ENCODE peak calls at places on chromosomes 6 and 20, in five cellular contexts. P, F, N, T and K are unnamed samples.

GRCh38 chr20:34390769-34391447 is 27.8 kb downstream of the ITCH start:
- DNase-seq in F (peak; percentile 38), T (peak; percentile 91), N (no peak), P (peak; percentile 63), K (no peak)

GRCh38 chr6:141472550-141472949 is 660.2 kb upstream of the GJE1 start:
- DNase-seq in T (no peak), P (no peak), N (no peak), F (no peak), K (no peak)

GRCh38 chr6:44080561-44081521 is 46.4 kb downstream of the MRPL14 start:
- DNase-seq in F (peak; percentile 25), N (no peak), T (no peak), P (no peak), K (peak; percentile 72)

GRCh38 chr6:157101166-157101565 is 222.2 kb downstream of the TMEM242 start:
- DNase-seq in P (no peak), F (no peak), T (no peak), N (no peak), K (no peak)

GRCh38 chr6:5619249-5619648 is 357.9 kb downstream of the FARS2 start:
- DNase-seq in P (no peak), F (no peak), N (no peak), T (no peak), K (no peak)

GRCh38 chr6:165737396-165737795 is 74.4 kb upstream of the PDE10A start:
- DNase-seq in F (no peak), T (no peak), N (no peak), P (no peak), K (no peak)

GRCh38 chr20:24872291-24873014 is 76.6 kb upstream of the CST7 start:
- DNase-seq in F (no peak), N (peak; percentile 76), P (no peak), T (no peak), K (no peak)

GRCh38 chr6:153117986-153118886 is 12.8 kb downstream of the RGS17 start:
- DNase-seq in F (no peak), P (no peak), N (no peak), T (peak; percentile 89), K (no peak)

GRCh38 chr6:95614094-95614493 is 36.8 kb downstream of the MANEA start:
- DNase-seq in T (peak; percentile 4), F (no peak), N (no peak), P (no peak), K (no peak)

GRCh38 chr6:170074907-170075306 is 216.0 kb downstream of the DLL1 start:
- DNase-seq in P (no peak), N (no peak), F (no peak), T (no peak), K (no peak)

GRCh38 chr20:54745780-54746179 is 270.4 kb downstream of the DOK5 start:
- DNase-seq in F (no peak), T (no peak), P (no peak), N (no peak), K (no peak)

GRCh38 chr6:53230775-53231467 is 82.3 kb upstream of the GCM1 start:
- DNase-seq in T (no peak), N (no peak), P (no peak), F (no peak), K (no peak)

GRCh38 chr6:98787961-98788360 is 46.4 kb upstream of the POU3F2 start:
- DNase-seq in N (peak; percentile 4), P (peak; percentile 4), T (no peak), F (no peak), K (peak; percentile 45)

GRCh38 chr6:133951881-133952814 is 876 bp upstream of the TBPL1 start:
- DNase-seq in T (peak; percentile 94), F (peak; percentile 71), N (peak; percentile 78), P (peak; percentile 80), K (peak; percentile 64)

GRCh38 chr6:113172531-113172966 is 684.6 kb upstream of the MARCKS start:
- DNase-seq in P (no peak), T (no peak), N (peak; percentile 10), F (no peak), K (no peak)

GRCh38 chr6:11368760-11369159 is 136.3 kb upstream of the NEDD9 start:
- DNase-seq in F (no peak), T (no peak), N (no peak), P (no peak), K (no peak)

GRCh38 chr6:10177703-10178102 is 237.2 kb downstream of the TFAP2A start:
- DNase-seq in P (no peak), T (no peak), F (no peak), N (no peak), K (no peak)

GRCh38 chr20:62186887-62187866 is 4.3 kb downstream of the MTG2 start:
- DNase-seq in T (peak; percentile 62), P (no peak), F (no peak), N (no peak), K (no peak)

GRCh38 chr20:10119336-10119735 is 84.5 kb downstream of the ANKEF1 start:
- DNase-seq in N (no peak), F (no peak), T (no peak), P (no peak), K (no peak)
- H2AFZ ChIP-seq in N (no peak overlapping the region), F (no peak overlapping the region), T (no peak overlapping the region), P (no peak overlapping the region), K (peak overlapping the region; percentile 15)

GRCh38 chr6:14440215-14440890 is 322.8 kb downstream of the CD83 start:
- DNase-seq in P (no peak), F (no peak), N (no peak), T (peak; percentile 62), K (no peak)

GRCh38 chr6:14439419-14439818 is 321.8 kb downstream of the CD83 start:
- DNase-seq in N (no peak), F (no peak), T (no peak), P (no peak), K (no peak)

GRCh38 chr6:14442250-14442649 is 324.7 kb downstream of the CD83 start:
- DNase-seq in T (no peak), P (no peak), F (no peak), N (no peak), K (no peak)

GRCh38 chr6:14440891-14441358 is 323.4 kb downstream of the CD83 start:
- DNase-seq in P (no peak), F (no peak), T (peak; percentile 32), N (no peak), K (no peak)

GRCh38 chr6:14441371-14441781 is 323.8 kb downstream of the CD83 start:
- DNase-seq in P (no peak), N (no peak), F (no peak), T (peak; percentile 48), K (peak; percentile 87)
- TF ChIP-seq EZH2phosphoT487 in P (no peak), N (no peak), F (no peak), T (no peak), K (peak; percentile 82)

GRCh38 chr6:108666656-108667260 is 106.0 kb downstream of the FOXO3 start:
- DNase-seq in N (no peak), P (no peak), F (no peak), T (no peak), K (peak; percentile 34)
- H4K20me1 ChIP-seq in N (peaks cover 76% of the 10 kb centered on the region), P (peaks cover 54% of the 10 kb centered on the region), F (no peaks in the 10 kb centered on the region), T (peaks cover 21% of the 10 kb centered on the region), K (peaks cover 16% of the 10 kb centered on the region)

GRCh38 chr6:140401666-140402255 is 1027.3 kb upstream of the CITED2 start:
- DNase-seq in N (no peak), F (no peak), T (peak; percentile 30), P (no peak), K (no peak)
- H2AFZ ChIP-seq in N (peak overlapping the region; percentile 78), F (no peak overlapping the region), T (peak overlapping the region; percentile 56), P (no peak overlapping the region), K (no peak overlapping the region)

DNA sequence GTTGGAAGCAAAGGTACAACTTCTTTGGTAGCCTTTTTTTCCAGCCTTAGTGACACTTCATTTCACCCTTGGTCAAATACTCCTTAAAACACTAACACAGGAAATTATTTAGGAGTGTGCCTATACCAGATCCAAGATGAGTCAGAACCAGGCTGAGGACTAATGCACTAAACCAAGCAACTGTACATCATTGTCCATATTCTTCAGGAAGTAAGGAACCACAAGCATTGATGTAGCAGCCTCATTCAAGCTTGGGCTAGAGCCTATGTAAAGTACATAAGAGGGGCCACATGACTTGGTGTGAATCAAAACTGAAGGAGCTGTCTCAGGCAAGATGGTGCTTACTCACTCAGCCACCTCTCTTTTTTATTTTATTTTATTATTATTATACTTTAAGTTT is 20.7 kb upstream of the ADGB start:
- DNase-seq in P (no peak), F (no peak), T (peak; percentile 17), N (no peak), K (no peak)
- TF ChIP-seq EZH2phosphoT487 in P (no peak), F (no peak), T (no peak), N (no peak), K (no peak)

GRCh38 chr20:13396826-13397225 is 175.8 kb downstream of the ISM1 start:
- DNase-seq in T (peak; percentile 2), P (no peak), F (no peak), N (no peak), K (no peak)

GRCh38 chr20:13397300-13397724 is 176.2 kb downstream of the ISM1 start:
- DNase-seq in N (no peak), F (peak; percentile 36), P (no peak), T (peak; percentile 68), K (no peak)

GRCh38 chr20:13392391-13392790 is 171.3 kb downstream of the ISM1 start:
- DNase-seq in P (no peak), T (no peak), N (no peak), F (peak; percentile 97), K (no peak)

GRCh38 chr20:13396036-13396435 is 175.0 kb downstream of the ISM1 start:
- DNase-seq in N (no peak), F (peak; percentile 55), T (peak; percentile 53), P (no peak), K (no peak)

DNA sequence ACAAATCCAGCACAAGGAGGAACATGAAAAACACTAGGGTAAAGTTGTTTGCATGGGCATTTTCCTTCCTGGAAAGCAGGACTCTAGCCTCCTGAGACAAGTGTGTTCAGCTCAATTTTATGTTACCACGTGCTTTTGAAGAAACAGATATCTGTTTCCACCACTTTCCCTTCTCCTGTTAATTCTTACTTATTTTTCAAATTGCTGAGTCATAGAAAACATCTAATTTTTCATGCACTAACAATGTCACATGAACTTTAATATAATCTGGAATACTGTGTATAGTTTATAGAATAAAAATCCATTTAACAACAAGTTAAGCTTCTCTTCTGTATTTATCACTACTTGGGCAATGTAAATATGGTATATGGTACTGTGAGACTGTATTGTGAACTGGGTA is 174.2 kb downstream of the ISM1 start:
- DNase-seq in P (no peak), N (no peak), T (no peak), F (no peak), K (no peak)
- H4K20me1 ChIP-seq in P (no peaks in the 10 kb centered on the region), N (no peaks in the 10 kb centered on the region), T (no peaks in the 10 kb centered on the region), F (no peaks in the 10 kb centered on the region), K (no peaks in the 10 kb centered on the region)

DNA sequence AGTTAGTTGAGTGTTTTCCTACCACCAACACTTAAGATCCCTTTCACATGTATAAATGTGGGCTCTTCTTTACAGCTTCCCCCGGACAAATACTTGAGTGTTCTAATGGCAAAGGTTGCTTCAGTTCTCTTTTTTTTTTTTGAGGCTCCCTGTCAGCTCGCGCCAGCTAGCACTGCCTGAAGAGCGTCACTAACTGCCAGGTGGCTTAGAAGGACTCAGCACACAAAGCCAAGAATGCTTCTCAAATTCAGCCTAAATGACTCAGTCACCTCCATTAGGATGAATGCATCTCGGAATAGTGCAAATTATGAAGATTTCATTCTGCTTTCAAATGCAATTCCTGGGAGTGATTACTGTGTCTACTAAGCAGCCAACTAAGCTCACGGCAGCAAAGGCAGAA is 150.7 kb upstream of the BTBD3 start:
- DNase-seq in T (peak; percentile 65), F (no peak), N (no peak), P (no peak), K (no peak)
- H2AFZ ChIP-seq in T (peak overlapping the region; percentile 55), F (no peak overlapping the region), N (no peak overlapping the region), P (no peak overlapping the region), K (no peak overlapping the region)